ENCODE peak calls at places on chromosomes 7 and 10, in six cellular contexts. One of them, this sample, is unnamed.

GRCh38 chr10:122113161-122113944 is 124.4 kb downstream of the TACC2 start:
- DNase-seq in GM04503: no peak
- DNase-seq in AG08396: peak
- DNase-seq in non-pigmented ciliary epithelial cell: no peak
- DNase-seq in hypothalamus: peak
- DNase-seq in AG10803: peak
- DNase-seq in this sample: peak

GRCh38 chr7:37482505-37482904 is 33.8 kb upstream of the ELMO1 start:
- DNase-seq in non-pigmented ciliary epithelial cell: no peak
- DNase-seq in hypothalamus: no peak
- DNase-seq in GM04503: no peak
- DNase-seq in AG08396: no peak
- DNase-seq in AG10803: no peak
- DNase-seq in this sample: no peak

GRCh38 chr10:93512565-93512964 is 16.2 kb downstream of the CEP55 start:
- DNase-seq in AG08396: peak
- DNase-seq in hypothalamus: no peak
- DNase-seq in AG10803: peak
- DNase-seq in GM04503: no peak
- DNase-seq in non-pigmented ciliary epithelial cell: peak
- DNase-seq in this sample: no peak

GRCh38 chr10:96676272-96677112 is 43.8 kb downstream of the PIK3AP1 start:
- DNase-seq in GM04503: no peak
- DNase-seq in AG10803: no peak
- DNase-seq in AG08396: no peak
- DNase-seq in non-pigmented ciliary epithelial cell: no peak
- DNase-seq in hypothalamus: no peak
- DNase-seq in this sample: no peak

GRCh38 chr7:140670343-140670935 is 2.3 kb upstream of the ADCK2 start:
- DNase-seq in non-pigmented ciliary epithelial cell: no peak
- DNase-seq in hypothalamus: no peak
- DNase-seq in GM04503: no peak
- DNase-seq in AG08396: no peak
- DNase-seq in AG10803: no peak
- DNase-seq in this sample: no peak

GRCh38 chr7:107408349-107408748 is 61.5 kb upstream of the GPR22 start:
- DNase-seq in AG10803: no peak
- DNase-seq in non-pigmented ciliary epithelial cell: no peak
- DNase-seq in GM04503: no peak
- DNase-seq in hypothalamus: no peak
- DNase-seq in AG08396: no peak
- DNase-seq in this sample: no peak

GRCh38 chr10:72254891-72255568 is 18.7 kb upstream of the DDIT4 start:
- DNase-seq in GM04503: no peak
- DNase-seq in non-pigmented ciliary epithelial cell: no peak
- DNase-seq in AG10803: peak
- DNase-seq in AG08396: peak
- DNase-seq in hypothalamus: peak
- DNase-seq in this sample: peak

GRCh38 chr7:77862691-77863090 is 64.1 kb downstream of the PHTF2 start:
- DNase-seq in AG08396: no peak
- DNase-seq in GM04503: no peak
- DNase-seq in hypothalamus: no peak
- DNase-seq in non-pigmented ciliary epithelial cell: no peak
- DNase-seq in AG10803: peak
- DNase-seq in this sample: no peak

GRCh38 chr10:4740471-4740870 is 85.5 kb upstream of the AKR1E2 start:
- DNase-seq in hypothalamus: no peak
- DNase-seq in GM04503: no peak
- DNase-seq in AG08396: no peak
- DNase-seq in non-pigmented ciliary epithelial cell: no peak
- DNase-seq in AG10803: no peak
- DNase-seq in this sample: no peak

GRCh38 chr10:110353244-110354119 is 48.8 kb upstream of the SMNDC1 start:
- DNase-seq in AG08396: peak
- DNase-seq in AG10803: peak
- DNase-seq in hypothalamus: peak
- DNase-seq in non-pigmented ciliary epithelial cell: peak
- DNase-seq in GM04503: peak
- DNase-seq in this sample: no peak

GRCh38 chr10:14382531-14382930 is 51.8 kb upstream of the FRMD4A start:
- DNase-seq in non-pigmented ciliary epithelial cell: no peak
- DNase-seq in hypothalamus: no peak
- DNase-seq in AG10803: no peak
- DNase-seq in AG08396: no peak
- DNase-seq in GM04503: no peak
- DNase-seq in this sample: no peak

GRCh38 chr7:20307119-20307518 is 23.6 kb upstream of the ITGB8 start:
- DNase-seq in AG08396: no peak
- DNase-seq in AG10803: peak
- DNase-seq in hypothalamus: no peak
- DNase-seq in GM04503: no peak
- DNase-seq in non-pigmented ciliary epithelial cell: no peak
- DNase-seq in this sample: no peak

GRCh38 chr7:33061282-33061928 is 1.2 kb downstream of the NT5C3A start:
- DNase-seq in AG08396: no peak
- DNase-seq in AG10803: no peak
- DNase-seq in hypothalamus: no peak
- DNase-seq in GM04503: no peak
- DNase-seq in non-pigmented ciliary epithelial cell: no peak
- DNase-seq in this sample: no peak

GRCh38 chr10:58782876-58783859 is 270.5 kb downstream of the BICC1 start:
- DNase-seq in non-pigmented ciliary epithelial cell: no peak
- DNase-seq in AG08396: peak
- DNase-seq in AG10803: peak
- DNase-seq in hypothalamus: no peak
- DNase-seq in GM04503: peak
- DNase-seq in this sample: no peak

GRCh38 chr7:45920543-45921380 is at the start of gene IGFBP3:
- DNase-seq in AG08396: peak
- DNase-seq in GM04503: no peak
- DNase-seq in AG10803: peak
- DNase-seq in hypothalamus: peak
- DNase-seq in non-pigmented ciliary epithelial cell: no peak
- DNase-seq in this sample: peak

GRCh38 chr10:132223156-132223590 is 36.4 kb downstream of the DPYSL4 start:
- DNase-seq in AG10803: peak
- DNase-seq in GM04503: peak
- DNase-seq in non-pigmented ciliary epithelial cell: peak
- DNase-seq in hypothalamus: peak
- DNase-seq in AG08396: peak
- DNase-seq in this sample: peak